ENCODE peak calls at places on chromosomes 16 and 17, in six cellular contexts. One of them, this sample, is unnamed. For H3K36me3 and H3K9me3, the result is how much of the 10 kb centered on the place peaks cover.

GRCh38 chr17:77034677-77035424 is 105.9 kb upstream of the SEC14L1 start:
- DNase-seq in heart right ventricle: no peak
- DNase-seq in neural progenitor cell: no peak
- DNase-seq in lung: no peak
- DNase-seq in SK-N-SH: no peak
- DNase-seq in ascending aorta: no peak
- DNase-seq in this sample: no peak

GRCh38 chr17:38903404-38903803 is 22.0 kb upstream of the LASP1NB start:
- DNase-seq in heart right ventricle: no peak
- DNase-seq in neural progenitor cell: no peak
- DNase-seq in lung: no peak
- DNase-seq in SK-N-SH: no peak
- DNase-seq in ascending aorta: no peak
- DNase-seq in this sample: no peak

GRCh38 chr16:86563489-86564345 is 2.9 kb upstream of the FOXC2 start:
- DNase-seq in heart right ventricle: peak
- DNase-seq in neural progenitor cell: peak
- DNase-seq in lung: peak
- DNase-seq in SK-N-SH: peak
- DNase-seq in ascending aorta: peak
- DNase-seq in this sample: peak

GRCh38 chr17:32504166-32504990 is 17.6 kb downstream of the CDK5R1 start:
- DNase-seq in heart right ventricle: no peak
- DNase-seq in neural progenitor cell: no peak
- DNase-seq in lung: no peak
- DNase-seq in SK-N-SH: no peak
- DNase-seq in ascending aorta: no peak
- DNase-seq in this sample: no peak

GRCh38 chr17:56577810-56578209 is 15.7 kb upstream of the NOG start:
- DNase-seq in heart right ventricle: peak
- DNase-seq in neural progenitor cell: peak
- DNase-seq in lung: no peak
- DNase-seq in SK-N-SH: no peak
- DNase-seq in ascending aorta: no peak
- DNase-seq in this sample: no peak

GRCh38 chr17:60327870-60328362 is 64.0 kb downstream of the USP32 start:
- DNase-seq in heart right ventricle: no peak
- DNase-seq in neural progenitor cell: peak
- DNase-seq in lung: no peak
- DNase-seq in SK-N-SH: no peak
- DNase-seq in ascending aorta: no peak
- DNase-seq in this sample: no peak

GRCh38 chr17:49217651-49218413 is 7.3 kb downstream of the ABI3 start:
- DNase-seq in heart right ventricle: peak
- DNase-seq in neural progenitor cell: no peak
- DNase-seq in lung: peak
- DNase-seq in SK-N-SH: peak
- DNase-seq in ascending aorta: peak
- DNase-seq in this sample: peak

GRCh38 chr16:75385507-75386152 is 47.7 kb downstream of the CFDP1 start:
- DNase-seq in heart right ventricle: peak
- DNase-seq in neural progenitor cell: peak
- DNase-seq in lung: no peak
- DNase-seq in SK-N-SH: peak
- DNase-seq in ascending aorta: no peak
- DNase-seq in this sample: no peak

GRCh38 chr16:50550035-50550434 is 1.8 kb downstream of the NKD1 start:
- DNase-seq in heart right ventricle: no peak
- DNase-seq in neural progenitor cell: no peak
- DNase-seq in lung: no peak
- DNase-seq in SK-N-SH: no peak
- DNase-seq in ascending aorta: peak
- DNase-seq in this sample: no peak

GRCh38 chr17:48970224-48970623 is 1.8 kb upstream of the GIP start:
- DNase-seq in heart right ventricle: no peak
- DNase-seq in neural progenitor cell: no peak
- DNase-seq in lung: no peak
- DNase-seq in SK-N-SH: peak
- DNase-seq in ascending aorta: no peak
- DNase-seq in this sample: no peak

GRCh38 chr17:77392376-77393273 is 251.9 kb downstream of the SEC14L1 start:
- DNase-seq in heart right ventricle: peak
- DNase-seq in neural progenitor cell: peak
- DNase-seq in lung: no peak
- DNase-seq in SK-N-SH: peak
- DNase-seq in ascending aorta: no peak
- DNase-seq in this sample: peak

GRCh38 chr17:49853470-49854015 is 5.7 kb upstream of the TAC4 start:
- DNase-seq in heart right ventricle: no peak
- DNase-seq in neural progenitor cell: no peak
- DNase-seq in lung: no peak
- DNase-seq in SK-N-SH: no peak
- DNase-seq in ascending aorta: no peak
- DNase-seq in this sample: no peak

GRCh38 chr16:89230210-89230609 is 12.7 kb downstream of the ZNF778 start:
- DNase-seq in heart right ventricle: no peak
- DNase-seq in neural progenitor cell: no peak
- DNase-seq in lung: no peak
- DNase-seq in SK-N-SH: no peak
- DNase-seq in ascending aorta: no peak
- DNase-seq in this sample: no peak

GRCh38 chr16:49859139-49859947 is 3.4 kb upstream of the ZNF423 start:
- DNase-seq in heart right ventricle: peak
- DNase-seq in neural progenitor cell: no peak
- DNase-seq in lung: peak
- DNase-seq in SK-N-SH: no peak
- DNase-seq in ascending aorta: peak
- DNase-seq in this sample: peak

GRCh38 chr17:71760062-71760720 is 360.6 kb upstream of the SOX9 start:
- DNase-seq in heart right ventricle: no peak
- DNase-seq in neural progenitor cell: no peak
- DNase-seq in lung: no peak
- DNase-seq in SK-N-SH: no peak
- DNase-seq in ascending aorta: no peak
- DNase-seq in this sample: no peak

GRCh38 chr16:19138601-19139000 is 24.8 kb downstream of the ITPRIPL2 start:
- DNase-seq in heart right ventricle: peak
- DNase-seq in neural progenitor cell: no peak
- DNase-seq in lung: peak
- DNase-seq in SK-N-SH: peak
- DNase-seq in ascending aorta: peak
- DNase-seq in this sample: peak

GRCh38 chr16:17305694-17306093 is 165.1 kb downstream of the XYLT1 start:
- DNase-seq in heart right ventricle: no peak
- DNase-seq in neural progenitor cell: no peak
- DNase-seq in lung: no peak
- DNase-seq in SK-N-SH: no peak
- DNase-seq in ascending aorta: no peak
- DNase-seq in this sample: no peak

GRCh38 chr16:30491744-30492308 is 19.3 kb downstream of the ITGAL start:
- DNase-seq in heart right ventricle: peak
- DNase-seq in neural progenitor cell: no peak
- DNase-seq in lung: no peak
- DNase-seq in SK-N-SH: no peak
- DNase-seq in ascending aorta: no peak
- DNase-seq in this sample: no peak

GRCh38 chr16:23082161-23082788 is 67.0 kb downstream of the USP31 start:
- DNase-seq in heart right ventricle: peak
- DNase-seq in neural progenitor cell: no peak
- DNase-seq in lung: no peak
- DNase-seq in SK-N-SH: peak
- DNase-seq in ascending aorta: no peak
- DNase-seq in this sample: no peak

GRCh38 chr17:43540821-43541674 is 5.1 kb downstream of the ETV4 start:
- DNase-seq in heart right ventricle: no peak
- DNase-seq in neural progenitor cell: peak
- DNase-seq in lung: no peak
- DNase-seq in SK-N-SH: no peak
- DNase-seq in ascending aorta: no peak
- DNase-seq in this sample: no peak

GRCh38 chr17:1714980-1715802 is 5.0 kb upstream of the TLCD2 start:
- DNase-seq in heart right ventricle: peak
- DNase-seq in neural progenitor cell: peak
- DNase-seq in lung: peak
- DNase-seq in SK-N-SH: peak
- DNase-seq in ascending aorta: peak
- DNase-seq in this sample: peak

DNA sequence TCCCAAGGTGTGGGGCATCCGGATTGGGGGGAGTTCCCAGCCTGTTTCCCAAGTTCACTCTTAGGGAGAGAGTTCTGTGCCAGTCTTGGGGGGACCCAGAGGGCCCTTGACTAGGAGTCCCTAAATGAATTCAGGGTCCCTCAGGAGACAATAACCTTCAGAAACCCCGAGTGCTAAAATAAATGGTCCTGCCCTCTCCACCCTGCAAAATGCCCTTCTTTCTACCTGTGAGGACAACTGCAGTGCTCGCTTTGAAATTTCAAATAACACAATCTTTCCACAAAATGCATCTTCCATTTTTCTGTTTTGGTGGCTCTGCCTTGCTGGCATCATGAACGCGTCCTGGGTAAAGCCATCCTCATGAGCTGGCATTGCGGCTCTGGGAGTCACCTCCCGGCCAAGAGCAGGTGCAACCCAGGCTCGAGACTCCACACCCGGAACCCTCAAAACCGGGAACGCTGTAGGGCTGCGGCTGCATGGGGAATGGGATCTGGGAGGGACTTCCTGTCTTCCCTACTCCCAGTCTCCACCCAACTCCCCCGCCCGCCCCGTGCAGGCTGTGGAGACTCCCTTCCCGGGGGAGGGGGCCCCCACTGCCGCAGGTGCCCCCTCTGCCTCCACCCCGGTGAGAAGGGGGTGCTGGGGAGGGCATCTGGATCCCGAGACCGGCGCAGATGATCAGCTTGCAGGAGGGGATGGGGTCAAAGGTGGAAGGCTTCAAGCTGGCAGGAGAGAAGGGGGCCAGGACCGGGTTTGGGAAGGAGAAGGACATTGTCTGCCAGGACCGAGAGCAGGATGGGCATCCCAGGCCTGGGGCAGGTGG is at the start of gene ZNF205:
- DNase-seq in heart right ventricle: peak
- DNase-seq in neural progenitor cell: peak
- DNase-seq in lung: peak
- DNase-seq in SK-N-SH: peak
- DNase-seq in ascending aorta: peak
- DNase-seq in this sample: peak
- TF ChIP-seq CTCF in heart right ventricle: no peak
- TF ChIP-seq CTCF in neural progenitor cell: no peak
- TF ChIP-seq CTCF in lung: no peak
- TF ChIP-seq CTCF in SK-N-SH: no peak
- TF ChIP-seq CTCF in ascending aorta: no peak
- TF ChIP-seq CTCF in this sample: no peak

GRCh38 chr16:56190903-56191806 is at the start of gene GNAO1:
- DNase-seq in heart right ventricle: peak
- DNase-seq in neural progenitor cell: peak
- DNase-seq in lung: no peak
- DNase-seq in SK-N-SH: peak
- DNase-seq in ascending aorta: peak
- DNase-seq in this sample: no peak

GRCh38 chr16:56193951-56194726 is 2.9 kb downstream of the GNAO1 start:
- DNase-seq in heart right ventricle: peak
- DNase-seq in neural progenitor cell: peak
- DNase-seq in lung: peak
- DNase-seq in SK-N-SH: peak
- DNase-seq in ascending aorta: peak
- DNase-seq in this sample: peak

GRCh38 chr16:56192971-56193936 is 2.0 kb downstream of the GNAO1 start:
- DNase-seq in heart right ventricle: no peak
- DNase-seq in neural progenitor cell: peak
- DNase-seq in lung: no peak
- DNase-seq in SK-N-SH: peak
- DNase-seq in ascending aorta: no peak
- DNase-seq in this sample: no peak

GRCh38 chr16:56191807-56192643 is 736 bp downstream of the GNAO1 start:
- DNase-seq in heart right ventricle: no peak
- DNase-seq in neural progenitor cell: peak
- DNase-seq in lung: no peak
- DNase-seq in SK-N-SH: peak
- DNase-seq in ascending aorta: no peak
- DNase-seq in this sample: no peak

GRCh38 chr16:56192644-56192960 is 1.3 kb downstream of the GNAO1 start:
- DNase-seq in heart right ventricle: no peak
- DNase-seq in neural progenitor cell: no peak
- DNase-seq in lung: no peak
- DNase-seq in SK-N-SH: no peak
- DNase-seq in ascending aorta: no peak
- DNase-seq in this sample: no peak
- H3K36me3 ChIP-seq in heart right ventricle: under half
- H3K36me3 ChIP-seq in neural progenitor cell: under half
- H3K36me3 ChIP-seq in lung: under half
- H3K36me3 ChIP-seq in SK-N-SH: under half
- H3K36me3 ChIP-seq in ascending aorta: under half
- H3K36me3 ChIP-seq in this sample: under half

GRCh38 chr17:9044796-9045470 is 23.6 kb downstream of the NTN1 start:
- DNase-seq in heart right ventricle: no peak
- DNase-seq in neural progenitor cell: no peak
- DNase-seq in lung: no peak
- DNase-seq in SK-N-SH: no peak
- DNase-seq in ascending aorta: no peak
- DNase-seq in this sample: no peak
- H3K9me3 ChIP-seq in heart right ventricle: under half
- H3K9me3 ChIP-seq in neural progenitor cell: under half
- H3K9me3 ChIP-seq in lung: under half
- H3K9me3 ChIP-seq in SK-N-SH: under half
- H3K9me3 ChIP-seq in ascending aorta: under half
- H3K9me3 ChIP-seq in this sample: under half

GRCh38 chr16:66541388-66542360 is 8.2 kb downstream of the TK2 start:
- DNase-seq in heart right ventricle: no peak
- DNase-seq in neural progenitor cell: no peak
- DNase-seq in lung: no peak
- DNase-seq in SK-N-SH: no peak
- DNase-seq in ascending aorta: no peak
- DNase-seq in this sample: no peak

GRCh38 chr16:66536525-66536924 is 13.4 kb downstream of the TK2 start:
- DNase-seq in heart right ventricle: no peak
- DNase-seq in neural progenitor cell: no peak
- DNase-seq in lung: no peak
- DNase-seq in SK-N-SH: no peak
- DNase-seq in ascending aorta: no peak
- DNase-seq in this sample: peak

GRCh38 chr16:66537236-66537635 is 12.7 kb downstream of the TK2 start:
- DNase-seq in heart right ventricle: no peak
- DNase-seq in neural progenitor cell: no peak
- DNase-seq in lung: no peak
- DNase-seq in SK-N-SH: no peak
- DNase-seq in ascending aorta: no peak
- DNase-seq in this sample: no peak

GRCh38 chr16:66539628-66540469 is 10.1 kb downstream of the TK2 start:
- DNase-seq in heart right ventricle: no peak
- DNase-seq in neural progenitor cell: no peak
- DNase-seq in lung: no peak
- DNase-seq in SK-N-SH: no peak
- DNase-seq in ascending aorta: no peak
- DNase-seq in this sample: no peak

DNA sequence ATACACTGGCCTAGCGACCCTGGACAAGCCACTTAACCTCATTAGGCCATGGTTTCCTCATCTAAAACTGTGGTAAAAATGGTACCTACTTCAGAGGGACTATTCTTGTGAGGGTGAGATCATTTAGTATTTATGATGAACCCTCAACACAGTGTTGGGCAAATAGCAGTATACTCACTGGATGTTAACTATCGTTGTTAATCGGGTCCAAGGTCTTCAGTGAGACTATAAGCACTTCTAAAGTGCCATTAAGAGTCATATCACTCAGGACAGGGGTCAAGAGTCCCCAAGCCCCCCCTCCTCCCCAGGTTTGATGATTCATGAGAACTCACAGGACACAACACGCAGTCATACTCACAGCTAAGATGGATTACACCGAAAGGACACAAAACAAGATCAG is 11.0 kb downstream of the TK2 start:
- DNase-seq in heart right ventricle: no peak
- DNase-seq in neural progenitor cell: no peak
- DNase-seq in lung: no peak
- DNase-seq in SK-N-SH: no peak
- DNase-seq in ascending aorta: no peak
- DNase-seq in this sample: no peak
- TF ChIP-seq CTCF in heart right ventricle: no peak
- TF ChIP-seq CTCF in neural progenitor cell: no peak
- TF ChIP-seq CTCF in lung: no peak
- TF ChIP-seq CTCF in SK-N-SH: no peak
- TF ChIP-seq CTCF in ascending aorta: no peak
- TF ChIP-seq CTCF in this sample: no peak